ENCODE peak calls at places on chromosomes 4 and X, in seven cellular contexts. C is Caco-2; N is Peyer's patch; L is naive thymus-derived CD4-positive, alpha-beta T cell; H is aorta; J is effector memory CD4-positive, alpha-beta T cell; A is AG04450. Z is an unnamed sample.

GRCh38 chrX:145817666-145818521 is at the start of gene SLITRK2:
- DNase-seq in C (no peak), N (no peak), L (no peak), H (no peak), J (no peak), A (no peak), Z (no peak)

GRCh38 chr4:183828125-183828524 is 77.0 kb upstream of the STOX2 start:
- DNase-seq in C (no peak), N (no peak), L (no peak), H (no peak), J (no peak), A (no peak), Z (no peak)

GRCh38 chr4:40856836-40857362 is 107.1 kb downstream of the NSUN7 start:
- DNase-seq in C (no peak), N (peak; percentile 72), L (peak; percentile 37), H (peak; percentile 79), J (no peak), A (no peak), Z (peak; percentile 49)

GRCh38 chr4:183541081-183542045 is 36.5 kb downstream of the ING2 start:
- DNase-seq in C (no peak), N (no peak), L (no peak), H (no peak), J (no peak), A (peak; percentile 8), Z (no peak)

GRCh38 chr4:185820119-185821028 is 8.4 kb upstream of the SORBS2 start:
- DNase-seq in C (no peak), N (no peak), L (no peak), H (no peak), J (no peak), A (no peak), Z (no peak)

GRCh38 chrX:7779644-7780043 is 63.3 kb upstream of the VCX start:
- DNase-seq in C (no peak), N (no peak), L (no peak), H (no peak), J (no peak), A (no peak), Z (no peak)

GRCh38 chr4:52235775-52236174 is 184.7 kb downstream of the SPATA18 start:
- DNase-seq in C (no peak), N (no peak), L (no peak), H (no peak), J (no peak), A (no peak), Z (no peak)

GRCh38 chr4:145531193-145531592 is 49.5 kb downstream of the SMAD1 start:
- DNase-seq in C (no peak), N (no peak), L (no peak), H (no peak), J (no peak), A (no peak), Z (no peak)

GRCh38 chr4:149911995-149912394 is 96.4 kb upstream of the IQCM start:
- DNase-seq in C (no peak), N (no peak), L (no peak), H (no peak), J (no peak), A (no peak), Z (no peak)

GRCh38 chr4:16070203-16070602 is 13.6 kb downstream of the PROM1 start:
- DNase-seq in C (no peak), N (no peak), L (no peak), H (no peak), J (no peak), A (no peak), Z (no peak)

GRCh38 chr4:151012836-151013235 is 2.2 kb downstream of the LRBA start:
- DNase-seq in C (no peak), N (no peak), L (no peak), H (no peak), J (peak; percentile 1), A (no peak), Z (no peak)

GRCh38 chrX:19303216-19303880 is 40.4 kb upstream of the PDHA1 start:
- DNase-seq in C (no peak), N (no peak), L (no peak), H (peak; percentile 67), J (no peak), A (no peak), Z (no peak)

GRCh38 chrX:136063340-136064079 is 78.3 kb downstream of the SLC9A6 start:
- DNase-seq in C (no peak), N (no peak), L (no peak), H (peak; percentile 56), J (no peak), A (no peak), Z (no peak)

GRCh38 chrX:136067097-136067496 is 80.2 kb upstream of the FHL1 start:
- DNase-seq in C (no peak), N (no peak), L (no peak), H (no peak), J (no peak), A (no peak), Z (no peak)

GRCh38 chrX:136067946-136068345 is 79.4 kb upstream of the FHL1 start:
- DNase-seq in C (no peak), N (no peak), L (no peak), H (no peak), J (no peak), A (no peak), Z (no peak)

GRCh38 chrX:136064661-136065043 is 79.4 kb downstream of the SLC9A6 start:
- DNase-seq in C (no peak), N (no peak), L (no peak), H (no peak), J (no peak), A (no peak), Z (no peak)

DNA sequence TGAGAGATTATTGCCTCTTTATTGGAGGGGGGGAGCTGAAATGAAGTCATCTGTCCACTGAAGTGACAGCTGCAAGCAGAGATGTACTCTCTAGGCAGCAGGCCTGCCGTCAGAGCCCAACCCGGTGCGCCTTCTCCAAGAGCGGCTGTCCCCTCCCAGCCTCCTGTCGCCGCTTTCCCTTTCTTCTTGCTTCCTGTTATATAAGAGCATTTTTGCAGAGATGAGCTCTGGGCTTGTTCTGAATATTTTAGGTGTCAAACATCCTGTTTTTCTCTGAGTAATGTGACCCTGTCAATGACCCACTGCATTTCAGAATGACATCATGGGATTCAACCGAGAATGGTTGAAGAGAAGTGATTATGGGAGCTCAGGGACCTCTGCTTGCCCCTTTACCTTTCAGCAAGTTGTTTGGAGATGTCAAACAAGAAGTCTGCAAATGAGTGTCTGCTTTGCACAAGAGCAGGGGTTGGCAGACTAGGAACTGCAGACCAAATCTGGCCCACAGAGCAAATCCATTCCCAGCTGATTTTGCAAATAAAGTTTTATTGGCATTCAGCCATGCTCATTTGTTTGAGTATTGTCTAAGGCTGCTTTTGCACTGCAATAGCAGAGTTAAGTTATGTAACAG is 79.9 kb downstream of the SLC9A6 start:
- DNase-seq in C (no peak), N (no peak), L (no peak), H (peak; percentile 60), J (no peak), A (no peak), Z (peak; percentile 72)
- H3K9me3 ChIP-seq in C (no peaks in the 10 kb centered on the region), N (no peaks in the 10 kb centered on the region), L (no peaks in the 10 kb centered on the region), H (no peaks in the 10 kb centered on the region), J (no peaks in the 10 kb centered on the region), A (no peaks in the 10 kb centered on the region), Z (no peaks in the 10 kb centered on the region)

GRCh38 chrX:76220856-76221255 is 48.0 kb downstream of the PBDC1 start:
- DNase-seq in C (no peak), N (no peak), L (no peak), H (no peak), J (no peak), A (no peak), Z (no peak)
- H3K9me3 ChIP-seq in C (no peaks in the 10 kb centered on the region), N (no peaks in the 10 kb centered on the region), L (no peaks in the 10 kb centered on the region), H (no peaks in the 10 kb centered on the region), J (no peaks in the 10 kb centered on the region), A (no peaks in the 10 kb centered on the region), Z (no peaks in the 10 kb centered on the region)

DNA sequence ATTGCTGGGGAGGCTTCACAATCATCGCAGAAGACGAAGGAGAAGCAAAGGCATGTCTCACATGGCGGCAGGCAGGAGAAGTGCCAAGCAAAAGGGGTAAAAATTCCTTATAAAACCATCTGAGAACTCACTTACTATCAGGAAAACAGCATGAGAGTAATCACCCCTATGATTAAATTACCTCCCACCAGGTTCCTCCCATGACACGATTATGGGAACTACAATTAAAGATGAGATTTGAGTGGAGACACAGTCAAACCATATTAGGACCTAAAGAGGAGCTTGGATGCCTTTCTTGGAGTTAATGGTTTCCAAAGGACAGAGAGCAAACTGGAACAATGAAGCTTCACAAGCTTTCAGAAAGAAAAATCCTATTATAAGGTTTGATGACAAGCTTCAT is 168.4 kb upstream of the SMARCAD1 start:
- DNase-seq in C (no peak), N (no peak), L (no peak), H (no peak), J (no peak), A (no peak), Z (no peak)
- H3K9me3 ChIP-seq in C (no peaks in the 10 kb centered on the region), N (no peaks in the 10 kb centered on the region), L (no peaks in the 10 kb centered on the region), H (no peaks in the 10 kb centered on the region), J (no peaks in the 10 kb centered on the region), A (no peaks in the 10 kb centered on the region), Z (no peaks in the 10 kb centered on the region)

GRCh38 chr4:19054916-19055315 is 1033.4 kb upstream of the LCORL start:
- DNase-seq in C (no peak), N (no peak), L (no peak), H (no peak), J (no peak), A (no peak), Z (no peak)
- H3K9me3 ChIP-seq in C (no peaks in the 10 kb centered on the region), N (no peaks in the 10 kb centered on the region), L (no peaks in the 10 kb centered on the region), H (peaks cover 1% of the 10 kb centered on the region), J (no peaks in the 10 kb centered on the region), A (no peaks in the 10 kb centered on the region), Z (no peaks in the 10 kb centered on the region)

GRCh38 chr4:24876431-24876830 is 36.4 kb downstream of the CCDC149 start:
- DNase-seq in C (no peak), N (no peak), L (no peak), H (no peak), J (no peak), A (no peak), Z (no peak)

GRCh38 chr4:24867766-24868296 is 45.0 kb downstream of the CCDC149 start:
- DNase-seq in C (no peak), N (no peak), L (no peak), H (no peak), J (no peak), A (no peak), Z (no peak)

GRCh38 chr4:24872720-24873119 is 40.1 kb downstream of the CCDC149 start:
- DNase-seq in C (no peak), N (no peak), L (no peak), H (no peak), J (no peak), A (no peak), Z (no peak)

GRCh38 chr4:24871176-24871575 is 41.7 kb downstream of the CCDC149 start:
- DNase-seq in C (no peak), N (no peak), L (no peak), H (no peak), J (no peak), A (no peak), Z (no peak)
- H3K9me3 ChIP-seq in C (no peaks in the 10 kb centered on the region), N (no peaks in the 10 kb centered on the region), L (no peaks in the 10 kb centered on the region), H (no peaks in the 10 kb centered on the region), J (no peaks in the 10 kb centered on the region), A (no peaks in the 10 kb centered on the region), Z (no peaks in the 10 kb centered on the region)

Z was measured in CD8-positive, alpha-beta T cell.